ENCODE peak calls at places on chromosomes 16 and 17, in eight cellular contexts. E is DMS53, J is AML-193, U is ACHN, B is posterior cingulate gyrus, Y is iPS DF 6.9, R is K562, O is AG08395. F is an unnamed sample.

GRCh38 chr17:16378631-16379282 is 2.1 kb upstream of the UBB start:
- DNase-seq in E (no peak), J (no peak), U (no peak), B (no peak), Y (no peak), R (peak; percentile 33), O (no peak), F (no peak)

GRCh38 chr16:89136931-89137330 is 34.6 kb upstream of the CDH15 start:
- DNase-seq in E (no peak), J (no peak), U (no peak), B (no peak), Y (no peak), R (no peak), O (no peak), F (no peak)

GRCh38 chr17:75412455-75413317 is 7.2 kb upstream of the GRB2 start:
- DNase-seq in E (peak; percentile 82), J (peak; percentile 83), U (peak; percentile 69), B (no peak), Y (peak; percentile 81), R (peak; percentile 69), O (peak; percentile 65), F (peak; percentile 45)

GRCh38 chr17:16374539-16374938 is 6.4 kb upstream of the UBB start:
- DNase-seq in E (no peak), J (no peak), U (no peak), B (peak; percentile 5), Y (no peak), R (no peak), O (no peak), F (no peak)

GRCh38 chr16:80559369-80559768 is 18.6 kb downstream of the DYNLRB2 start:
- DNase-seq in E (no peak), J (no peak), U (no peak), B (no peak), Y (no peak), R (no peak), O (no peak), F (no peak)

GRCh38 chr17:74176546-74177001 is 26.9 kb upstream of the RPL38 start:
- DNase-seq in E (peak; percentile 89), J (peak; percentile 49), U (peak; percentile 76), B (peak; percentile 90), Y (peak; percentile 33), R (peak; percentile 68), O (peak; percentile 76), F (peak; percentile 57)

GRCh38 chr17:4577386-4577993 is 6.8 kb upstream of the SMTNL2 start:
- DNase-seq in E (no peak), J (no peak), U (no peak), B (peak; percentile 16), Y (no peak), R (no peak), O (no peak), F (no peak)

GRCh38 chr17:18039535-18040286 is 503 bp downstream of the GID4 start:
- DNase-seq in E (peak; percentile 60), J (peak; percentile 9), U (peak; percentile 27), B (peak; percentile 74), Y (no peak), R (no peak), O (peak; percentile 21), F (no peak)

GRCh38 chr16:50213939-50214519 is 52.3 kb upstream of the ADCY7 start:
- DNase-seq in E (peak; percentile 63), J (peak; percentile 59), U (peak; percentile 73), B (no peak), Y (no peak), R (peak; percentile 52), O (peak; percentile 46), F (peak; percentile 50)

GRCh38 chr17:16814439-16814838 is 124.4 kb downstream of the CCDC144A start:
- DNase-seq in E (no peak), J (no peak), U (no peak), B (peak; percentile 52), Y (no peak), R (no peak), O (no peak), F (no peak)

GRCh38 chr17:33964344-33964979 is 290.6 kb upstream of the CCL2 start:
- DNase-seq in E (peak; percentile 34), J (peak; percentile 11), U (peak; percentile 6), B (no peak), Y (peak; percentile 27), R (peak; percentile 32), O (no peak), F (no peak)

GRCh38 chr16:47460301-47460754 is 535 bp downstream of the ITFG1 start:
- DNase-seq in E (peak; percentile 62), J (no peak), U (peak; percentile 48), B (no peak), Y (no peak), R (no peak), O (peak; percentile 2), F (peak; percentile 16)

GRCh38 chr16:20611975-20612471 is 35.9 kb upstream of the ACSM2B start:
- DNase-seq in E (peak; percentile 62), J (no peak), U (no peak), B (peak; percentile 82), Y (no peak), R (no peak), O (no peak), F (no peak)

GRCh38 chr17:29840884-29841283 is 89.1 kb downstream of the SSH2 start:
- DNase-seq in E (no peak), J (no peak), U (peak; percentile 28), B (no peak), Y (no peak), R (no peak), O (peak; percentile 44), F (no peak)

GRCh38 chr16:23917621-23918020 is 81.8 kb downstream of the PRKCB start:
- DNase-seq in E (no peak), J (no peak), U (no peak), B (no peak), Y (no peak), R (no peak), O (no peak), F (no peak)

GRCh38 chr16:89744813-89745212 is 23.5 kb downstream of the ZNF276 start:
- DNase-seq in E (no peak), J (no peak), U (no peak), B (no peak), Y (no peak), R (no peak), O (no peak), F (no peak)

GRCh38 chr17:62110923-62111484 is 45.9 kb upstream of the MED13 start:
- DNase-seq in E (no peak), J (no peak), U (no peak), B (no peak), Y (no peak), R (no peak), O (no peak), F (no peak)

GRCh38 chr17:43814026-43814425 is 18.9 kb downstream of the MPP3 start:
- DNase-seq in E (peak; percentile 32), J (no peak), U (no peak), B (no peak), Y (no peak), R (no peak), O (no peak), F (no peak)

GRCh38 chr16:2043980-2044451 is 3.6 kb downstream of the NTHL1 start:
- DNase-seq in E (peak; percentile 96), J (no peak), U (no peak), B (peak; percentile 92), Y (no peak), R (no peak), O (no peak), F (no peak)

GRCh38 chr16:30122621-30123160 is 329 bp downstream of the MAPK3 start:
- DNase-seq in E (peak; percentile 50), J (no peak), U (peak; percentile 15), B (no peak), Y (no peak), R (peak; percentile 77), O (peak; percentile 15), F (no peak)

GRCh38 chr17:632551-632950 is 82.1 kb downstream of the VPS53 start:
- DNase-seq in E (no peak), J (no peak), U (no peak), B (no peak), Y (no peak), R (no peak), O (no peak), F (no peak)

GRCh38 chr16:85309656-85310587 is 197.7 kb upstream of the CIBAR2 start:
- DNase-seq in E (peak; percentile 19), J (peak; percentile 79), U (no peak), B (peak; percentile 95), Y (no peak), R (peak; percentile 55), O (no peak), F (no peak)

GRCh38 chr16:66475232-66475631 is 48.1 kb downstream of the BEAN1 start:
- DNase-seq in E (peak; percentile 80), J (no peak), U (no peak), B (no peak), Y (no peak), R (no peak), O (no peak), F (no peak)

F was measured in AG10803.